ENCODE peak calls at places on chromosomes 4 and X, in five cellular contexts. S is pancreas; K is activated naive CD8-positive, alpha-beta T cell treated with anti-CD3 and anti-CD28 coated beads, Interleukin-2, amount 50 U/mL, for 24 hours; E is left lobe of liver; J is right cardiac atrium. A is an unnamed sample.

GRCh38 chr4:1092026-1092982 is 21.1 kb downstream of the RNF212 start:
- ATAC-seq in S (no peak), K (no peak), E (peak; percentile 70), J (no peak), A (no peak)

GRCh38 chr4:5746829-5747745 is 36.1 kb downstream of the EVC start:
- ATAC-seq in S (no peak), K (no peak), E (no peak), J (peak; percentile 27), A (no peak)

GRCh38 chrX:12917753-12918152 is 11.3 kb downstream of the TLR8 start:
- ATAC-seq in S (no peak), K (no peak), E (no peak), J (no peak), A (no peak)

GRCh38 chr4:111800551-111800950 is 344.7 kb upstream of the FAM241A start:
- ATAC-seq in S (no peak), K (no peak), E (no peak), J (no peak), A (no peak)

GRCh38 chr4:24244663-24245519 is 339.5 kb downstream of the DHX15 start:
- ATAC-seq in S (no peak), K (no peak), E (no peak), J (peak; percentile 93), A (no peak)

GRCh38 chr4:53478671-53479456 is 101.4 kb downstream of the FIP1L1 start:
- ATAC-seq in S (no peak), K (no peak), E (no peak), J (no peak), A (no peak)

GRCh38 chr4:1232661-1233621 is 16.0 kb downstream of the CTBP1 start:
- ATAC-seq in S (peak; percentile 68), K (no peak), E (peak; percentile 61), J (peak; percentile 87), A (no peak)

GRCh38 chr4:76699911-76700310 is 198.0 kb downstream of the SOWAHB start:
- ATAC-seq in S (no peak), K (no peak), E (no peak), J (no peak), A (no peak)

GRCh38 chr4:71446479-71447081 is 107.8 kb downstream of the SLC4A4 start:
- ATAC-seq in S (no peak), K (no peak), E (peak; percentile 95), J (no peak), A (no peak)

GRCh38 chr4:2794707-2795557 is 2.0 kb downstream of the SH3BP2 start:
- ATAC-seq in S (no peak), K (no peak), E (peak; percentile 40), J (peak; percentile 5), A (no peak)

GRCh38 chrX:67544871-67545771 is 1.3 kb downstream of the AR start:
- ATAC-seq in S (peak; percentile 27), K (peak; percentile 28), E (peak; percentile 6), J (peak; percentile 11), A (no peak)

GRCh38 chr4:187191676-187192075 is 468.0 kb upstream of the FAT1 start:
- ATAC-seq in S (no peak), K (no peak), E (no peak), J (no peak), A (no peak)

GRCh38 chr4:23929248-23929647 is 39.4 kb upstream of the PPARGC1A start:
- ATAC-seq in S (no peak), K (no peak), E (no peak), J (no peak), A (no peak)

GRCh38 chr4:38203609-38204008 is 243.4 kb downstream of the PTTG2 start:
- ATAC-seq in S (no peak), K (no peak), E (no peak), J (peak; percentile 31), A (no peak)

GRCh38 chr4:147110968-147111367 is 165.3 kb upstream of the TTC29 start:
- ATAC-seq in S (no peak), K (no peak), E (no peak), J (peak; percentile 61), A (no peak)

GRCh38 chr4:122732329-122733026 is at the start of gene BBS12:
- ATAC-seq in S (peak; percentile 98), K (peak; percentile 99), E (peak; percentile 97), J (peak; percentile 100), A (peak; percentile 100)

GRCh38 chr4:79920454-79920853 is 152.6 kb downstream of the ANTXR2 start:
- ATAC-seq in S (no peak), K (peak; percentile 59), E (no peak), J (no peak), A (no peak)

GRCh38 chrX:4243759-4244158 is 530.3 kb upstream of the PRKX start:
- ATAC-seq in S (no peak), K (no peak), E (no peak), J (no peak), A (no peak)

GRCh38 chr4:40202474-40202873 is 5.6 kb downstream of the RHOH start:
- ATAC-seq in S (no peak), K (no peak), E (no peak), J (no peak), A (no peak)

GRCh38 chr4:61068745-61069144 is 131.4 kb upstream of the ADGRL3 start:
- ATAC-seq in S (no peak), K (no peak), E (no peak), J (no peak), A (no peak)

GRCh38 chr4:171644430-171645057 is 168.7 kb upstream of the GALNTL6 start:
- ATAC-seq in S (no peak), K (peak; percentile 33), E (no peak), J (no peak), A (peak; percentile 90)

GRCh38 chrX:65745427-65745826 is 78.0 kb downstream of the MSN start:
- ATAC-seq in S (no peak), K (no peak), E (no peak), J (no peak), A (no peak)

GRCh38 chr4:156390599-156391296 is 437.1 kb upstream of the CTSO start:
- ATAC-seq in S (no peak), K (no peak), E (no peak), J (peak; percentile 41), A (no peak)

GRCh38 chr4:185523862-185524261 is 11.4 kb downstream of the PDLIM3 start:
- ATAC-seq in S (no peak), K (no peak), E (no peak), J (peak; percentile 16), A (no peak)

GRCh38 chr4:122912810-122913575 is 9.4 kb downstream of the NUDT6 start:
- ATAC-seq in S (no peak), K (no peak), E (no peak), J (no peak), A (no peak)

GRCh38 chrX:39063037-39063436 is 261.8 kb downstream of the MID1IP1 start:
- ATAC-seq in S (peak; percentile 72), K (no peak), E (no peak), J (no peak), A (no peak)

GRCh38 chr4:11505225-11505971 is 76.7 kb upstream of the HS3ST1 start:
- ATAC-seq in S (peak; percentile 95), K (peak; percentile 90), E (no peak), J (peak; percentile 50), A (no peak)

GRCh38 chr4:112889619-112890294 is 159.7 kb upstream of the ANK2 start:
- ATAC-seq in S (no peak), K (no peak), E (peak; percentile 59), J (no peak), A (no peak)

GRCh38 chr4:73723029-73723428 is 17.3 kb upstream of the CXCL8 start:
- ATAC-seq in S (no peak), K (no peak), E (no peak), J (no peak), A (no peak)

GRCh38 chr4:1192091-1192492 is 19.7 kb upstream of the SPON2 start:
- ATAC-seq in S (peak; percentile 97), K (no peak), E (peak; percentile 94), J (peak; percentile 95), A (no peak)

GRCh38 chr4:98786866-98787265 is 128.5 kb upstream of the TSPAN5 start:
- ATAC-seq in S (no peak), K (no peak), E (peak; percentile 22), J (no peak), A (no peak)

GRCh38 chrX:9456250-9457074 is 8.4 kb upstream of the TBL1X start:
- ATAC-seq in S (no peak), K (peak; percentile 96), E (peak; percentile 85), J (no peak), A (no peak)

GRCh38 chrX:41837270-41837944 is 85.9 kb downstream of the CASK start:
- ATAC-seq in S (no peak), K (no peak), E (no peak), J (no peak), A (no peak)

GRCh38 chrX:19625612-19626011 is 110.3 kb upstream of the MAP3K15 start:
- ATAC-seq in S (no peak), K (peak; percentile 84), E (no peak), J (no peak), A (no peak)

GRCh38 chr4:16843831-16844508 is 54.5 kb downstream of the LDB2 start:
- ATAC-seq in S (no peak), K (no peak), E (peak; percentile 21), J (peak; percentile 55), A (no peak)

A was measured in stimulated activated memory B cell treated with anti-CD40 and anti-IgM and Interleukin-4, amounts not matched to agents 10 μg/mL and 1 μg/mL and 100 μg/mL, for 72 hours.